ENCODE peak calls at places on chromosome 10, in eight cellular contexts. U is mammary epithelial cell, C is neural progenitor cell, E is endothelial cell of umbilical vein, S is H1, W is Karpas-422, N is PC-9, M is OCI-LY7. K is an unnamed sample. For H4K20me1, the result is how much of the 10 kb centered on the place peaks cover.

GRCh38 chr10:24428410-24428782 is 219.5 kb downstream of the KIAA1217 start:
- DNase-seq in U (peak), C (no peak), E (no peak), S (no peak), W (no peak), N (no peak), M (no peak), K (peak)

GRCh38 chr10:116000151-116000550 is 272.9 kb downstream of the GFRA1 start:
- DNase-seq in U (no peak), C (no peak), E (no peak), S (no peak), W (no peak), N (no peak), M (no peak), K (no peak)

GRCh38 chr10:130434446-130435385 is 298.5 kb downstream of the GLRX3 start:
- DNase-seq in U (no peak), C (no peak), E (no peak), S (no peak), W (no peak), N (no peak), M (no peak), K (no peak)

GRCh38 chr10:70379581-70380176 is 2.7 kb downstream of the LRRC20 start:
- DNase-seq in U (no peak), C (peak), E (no peak), S (peak), W (peak), N (no peak), M (no peak), K (peak)

GRCh38 chr10:132346806-132347205 is 14.8 kb downstream of the LRRC27 start:
- DNase-seq in U (no peak), C (no peak), E (no peak), S (no peak), W (no peak), N (no peak), M (no peak), K (no peak)

GRCh38 chr10:60446855-60447254 is 57.2 kb upstream of the ANK3 start:
- DNase-seq in U (no peak), C (no peak), E (peak), S (no peak), W (no peak), N (peak), M (no peak), K (peak)

GRCh38 chr10:112952282-112952991 is 2.4 kb downstream of the TCF7L2 start:
- DNase-seq in U (peak), C (peak), E (no peak), S (no peak), W (no peak), N (peak), M (no peak), K (peak)

GRCh38 chr10:5484205-5484604 is 15.2 kb downstream of the CALML5 start:
- DNase-seq in U (peak), C (no peak), E (no peak), S (no peak), W (no peak), N (no peak), M (no peak), K (peak)

GRCh38 chr10:96310359-96310669 is 6.1 kb downstream of the DNTT start:
- DNase-seq in U (no peak), C (peak), E (no peak), S (no peak), W (no peak), N (no peak), M (no peak), K (no peak)

GRCh38 chr10:114306116-114306973 is 67.3 kb downstream of the VWA2 start:
- DNase-seq in U (peak), C (no peak), E (no peak), S (no peak), W (no peak), N (peak), M (no peak), K (peak)

GRCh38 chr10:131310904-131311660 is 439 bp downstream of the TCERG1L start:
- DNase-seq in U (no peak), C (peak), E (no peak), S (peak), W (no peak), N (no peak), M (no peak), K (no peak)

GRCh38 chr10:76432274-76433012 is 1001.0 kb downstream of the LRMDA start:
- DNase-seq in U (peak), C (no peak), E (no peak), S (no peak), W (no peak), N (peak), M (no peak), K (peak)

GRCh38 chr10:46544989-46545791 is 11.3 kb downstream of the GPRIN2 start:
- DNase-seq in U (peak), C (peak), E (no peak), S (no peak), W (peak), N (peak), M (peak), K (no peak)

DNA sequence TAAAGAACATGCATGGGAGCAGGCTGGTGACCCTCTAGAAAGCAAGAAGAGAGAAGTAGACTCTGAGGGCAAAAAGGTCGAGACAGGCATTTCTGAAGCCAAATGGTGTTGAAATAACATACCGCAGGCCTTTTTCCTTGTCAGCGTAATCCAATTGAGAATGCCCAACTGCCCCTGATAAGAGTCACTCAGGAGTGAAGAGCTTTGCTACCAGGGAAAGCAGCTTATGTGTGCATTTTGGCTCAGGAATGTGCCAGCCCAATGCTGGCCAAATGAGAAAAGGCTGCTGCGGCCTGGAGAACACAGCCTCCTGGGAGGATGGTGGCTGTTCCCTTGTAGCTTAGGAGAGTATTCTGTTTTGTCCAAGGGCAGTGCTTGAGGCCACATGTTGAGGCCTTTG is 61.4 kb upstream of the NFKB2 start:
- DNase-seq in U (no peak), C (peak), E (no peak), S (no peak), W (no peak), N (no peak), M (no peak), K (peak)
- H4K20me1 ChIP-seq in U (under half), C (under half), E (under half), S (under half), W (under half), N (under half), M (under half), K (under half)

DNA sequence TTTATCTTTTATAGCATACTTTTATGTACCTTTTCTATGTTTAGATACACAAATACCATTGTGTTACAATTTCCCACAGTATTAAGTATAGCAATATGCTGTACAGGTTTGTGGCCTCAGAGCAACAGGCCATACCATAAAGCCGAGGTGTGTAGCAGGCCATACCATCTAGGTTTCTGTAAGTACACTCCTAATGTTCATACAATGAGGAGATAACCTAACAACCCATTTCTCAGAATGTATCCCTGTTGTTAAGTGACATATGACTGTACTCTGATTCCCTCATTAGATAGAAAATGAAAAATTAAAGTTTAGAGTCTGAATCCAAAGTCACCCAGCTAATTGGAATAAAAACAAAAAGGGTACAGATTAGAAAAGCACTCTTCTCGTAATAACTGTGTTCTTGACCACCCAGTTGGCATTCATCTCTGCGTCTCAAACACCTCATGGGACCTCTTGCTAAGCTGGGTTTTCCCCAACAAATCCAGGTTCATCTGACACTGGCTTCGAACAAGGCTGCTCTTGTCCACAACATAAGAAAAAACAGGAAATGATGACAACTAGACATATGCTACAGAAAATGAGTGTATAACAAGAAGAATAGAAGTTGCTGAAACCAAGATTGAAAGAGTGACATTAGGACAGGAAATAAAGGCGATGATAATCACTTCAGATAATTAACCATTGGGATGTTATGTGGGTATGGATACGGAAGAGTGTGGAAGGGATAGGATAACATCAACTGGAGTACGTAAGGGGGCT is 1.4 kb downstream of the NDUFB8 start:
- DNase-seq in U (peak), C (no peak), E (peak), S (no peak), W (no peak), N (no peak), M (no peak), K (no peak)
- H3K4me2 ChIP-seq in U (peak), C (peak), E (peak), S (peak), W (peak), N (peak), M (peak), K (peak)

DNA sequence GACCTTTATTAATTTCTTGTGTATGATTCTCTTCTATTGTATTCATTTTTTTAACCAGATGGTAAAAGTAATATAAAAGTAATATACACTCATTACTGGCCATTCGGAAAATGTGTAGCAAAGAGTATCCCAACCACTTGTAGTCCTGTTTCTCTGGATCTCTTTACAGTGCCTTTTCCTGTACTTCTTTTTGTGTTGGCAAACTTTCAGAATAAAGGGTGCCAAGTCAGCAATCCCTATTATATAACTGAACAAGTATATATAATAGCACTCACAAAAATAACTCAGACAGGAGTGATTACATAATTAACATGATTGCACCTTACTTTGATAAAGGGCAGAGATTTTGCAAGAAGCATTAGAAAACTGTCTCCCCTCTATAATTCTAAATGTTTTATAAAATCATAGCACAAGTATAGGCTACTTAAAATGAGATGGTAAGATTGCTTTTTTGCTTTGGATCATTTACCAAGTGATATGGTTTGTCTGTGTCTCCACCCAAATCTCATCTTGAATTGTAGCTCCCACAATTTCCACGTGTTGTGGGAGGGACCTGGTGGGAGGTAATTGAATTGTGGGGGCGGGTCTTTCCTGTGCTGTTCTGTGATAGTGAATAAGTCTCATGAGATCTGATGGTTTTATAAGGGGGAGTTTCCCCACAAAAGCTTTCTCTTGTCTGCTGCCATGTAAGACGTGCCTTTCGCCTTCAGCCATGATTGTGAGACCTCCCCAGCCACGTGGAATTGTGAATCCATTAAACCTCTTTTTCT is 41.5 kb upstream of the EPC1 start:
- DNase-seq in U (no peak), C (no peak), E (peak), S (no peak), W (no peak), N (no peak), M (no peak), K (no peak)
- H3K27ac ChIP-seq in U (no peak), C (no peak), E (no peak), S (no peak), W (no peak), N (no peak), M (no peak), K (no peak)

GRCh38 chr10:103849212-103849877 is 6.0 kb downstream of the SH3PXD2A start:
- DNase-seq in U (no peak), C (no peak), E (no peak), S (no peak), W (no peak), N (no peak), M (no peak), K (no peak)
- H4K20me1 ChIP-seq in U (under half), C (under half), E (under half), S (under half), W (under half), N (under half), M (under half), K (under half)

DNA sequence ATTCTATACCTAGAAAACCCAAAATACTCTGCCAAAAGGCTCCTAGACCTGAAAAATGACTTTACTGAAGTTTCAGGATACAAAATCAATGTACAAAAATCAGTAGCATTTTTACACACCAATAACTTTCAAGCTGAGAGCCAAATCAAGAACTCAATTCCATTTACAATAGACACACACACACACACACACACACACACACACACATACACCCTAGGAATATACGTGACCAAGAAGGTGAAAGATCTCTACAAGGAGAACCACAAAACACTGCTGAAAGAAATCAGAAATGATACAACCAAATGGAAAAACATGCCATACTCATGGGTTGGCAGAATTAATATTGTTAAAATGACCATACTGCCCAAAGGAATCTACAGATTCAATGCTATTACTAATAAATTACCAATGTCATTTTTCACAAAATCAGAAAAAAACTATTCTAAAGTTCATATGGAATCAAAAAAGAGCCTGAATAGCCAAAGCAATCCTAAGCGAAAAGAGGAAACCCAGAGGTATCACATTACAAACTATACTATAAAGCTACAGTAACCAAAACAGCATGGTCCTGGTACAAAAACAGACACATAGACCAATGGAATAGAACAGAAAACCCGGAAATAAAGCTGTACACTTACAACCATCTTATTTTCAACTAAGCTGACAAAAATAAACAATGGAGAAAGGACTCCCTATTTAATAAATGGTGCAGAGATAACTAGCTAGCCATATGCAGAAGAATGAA is 122.0 kb downstream of the MICU1 start:
- DNase-seq in U (no peak), C (no peak), E (no peak), S (no peak), W (no peak), N (no peak), M (no peak), K (no peak)
- H3K4me2 ChIP-seq in U (no peak), C (no peak), E (no peak), S (no peak), W (no peak), N (no peak), M (no peak), K (no peak)

GRCh38 chr10:119319920-119320258 is 112.5 kb downstream of the GRK5 start:
- DNase-seq in U (no peak), C (no peak), E (no peak), S (no peak), W (no peak), N (no peak), M (no peak), K (no peak)

GRCh38 chr10:119318411-119319160 is 111.2 kb downstream of the GRK5 start:
- DNase-seq in U (no peak), C (peak), E (no peak), S (no peak), W (no peak), N (no peak), M (no peak), K (no peak)

GRCh38 chr10:119316729-119317097 is 109.3 kb downstream of the GRK5 start:
- DNase-seq in U (peak), C (no peak), E (peak), S (no peak), W (no peak), N (peak), M (no peak), K (peak)

GRCh38 chr10:119320981-119321380 is 113.6 kb downstream of the GRK5 start:
- DNase-seq in U (no peak), C (no peak), E (peak), S (no peak), W (no peak), N (no peak), M (no peak), K (no peak)

GRCh38 chr10:119319161-119319919 is 112.0 kb downstream of the GRK5 start:
- DNase-seq in U (no peak), C (no peak), E (no peak), S (no peak), W (no peak), N (no peak), M (no peak), K (no peak)
- H3K27ac ChIP-seq in U (no peak), C (no peak), E (no peak), S (no peak), W (no peak), N (no peak), M (no peak), K (no peak)

K was measured in fibroblast of lung.